ENCODE peak calls at places on chromosomes 5 and 9, in four cellular contexts. M, B, A and S are unnamed samples.

GRCh38 chr5:171961117-171961516 is 45.3 kb downstream of the FBXW11 start:
- DNase-seq in M (no peak), B (no peak), A (no peak), S (no peak)

GRCh38 chr9:109498195-109499060 is at the start of gene PTPN3:
- DNase-seq in M (no peak), B (no peak), A (peak; percentile 57), S (peak; percentile 36)

GRCh38 chr9:14315754-14316573 is 2.0 kb upstream of the NFIB start:
- DNase-seq in M (no peak), B (no peak), A (peak; percentile 74), S (no peak)

GRCh38 chr5:89595065-89595464 is 712.1 kb upstream of the MEF2C start:
- DNase-seq in M (no peak), B (no peak), A (no peak), S (no peak)

GRCh38 chr9:91845839-91846238 is 104.2 kb downstream of the ROR2 start:
- DNase-seq in M (no peak), B (no peak), A (no peak), S (no peak)

GRCh38 chr9:113160571-113160970 is 9.8 kb downstream of the SLC31A2 start:
- DNase-seq in M (no peak), B (no peak), A (no peak), S (no peak)

GRCh38 chr5:7759257-7759871 is 91.6 kb downstream of the CFAP90 start:
- DNase-seq in M (peak; percentile 31), B (no peak), A (no peak), S (no peak)

GRCh38 chr9:20563917-20564316 is 58.4 kb downstream of the MLLT3 start:
- DNase-seq in M (no peak), B (no peak), A (no peak), S (no peak)

GRCh38 chr9:96031366-96031824 is 155.9 kb downstream of the ERCC6L2 start:
- DNase-seq in M (peak; percentile 25), B (no peak), A (peak; percentile 93), S (no peak)

GRCh38 chr9:132446887-132447286 is 36.9 kb downstream of the CFAP77 start:
- DNase-seq in M (no peak), B (no peak), A (no peak), S (no peak)

GRCh38 chr9:21883642-21884041 is 81.2 kb downstream of the MTAP start:
- DNase-seq in M (no peak), B (peak; percentile 72), A (no peak), S (peak; percentile 86)

GRCh38 chr9:35067056-35067455 is 5.4 kb downstream of the VCP start:
- DNase-seq in M (no peak), B (no peak), A (no peak), S (peak; percentile 81)

GRCh38 chr9:72431036-72431435 is 66.0 kb upstream of the ZFAND5 start:
- DNase-seq in M (no peak), B (no peak), A (no peak), S (no peak)

GRCh38 chr5:15951550-15951949 is 228.0 kb downstream of the MARCHF11 start:
- DNase-seq in M (no peak), B (no peak), A (no peak), S (no peak)

GRCh38 chr5:27682600-27682999 is 644.2 kb upstream of the CDH9 start:
- DNase-seq in M (no peak), B (peak; percentile 4), A (peak; percentile 16), S (no peak)

GRCh38 chr9:96556701-96557461 is 62.8 kb downstream of the CDC14B start:
- DNase-seq in M (peak; percentile 11), B (no peak), A (peak; percentile 38), S (no peak)

GRCh38 chr5:2898661-2899060 is 147.2 kb upstream of the IRX2 start:
- DNase-seq in M (no peak), B (no peak), A (no peak), S (no peak)

GRCh38 chr9:90801507-90802289 is at the start of gene SYK:
- DNase-seq in M (no peak), B (peak; percentile 85), A (peak; percentile 83), S (peak; percentile 78)

GRCh38 chr5:12217039-12217438 is 312.8 kb upstream of the CTNND2 start:
- DNase-seq in M (no peak), B (no peak), A (no peak), S (no peak)

GRCh38 chr5:146675700-146676099 is 159.7 kb upstream of the GPR151 start:
- DNase-seq in M (no peak), B (no peak), A (no peak), S (no peak)

GRCh38 chr5:181191526-181192336 is 13.3 kb downstream of the TRIM7 start:
- DNase-seq in M (peak; percentile 97), B (peak; percentile 94), A (peak; percentile 98), S (peak; percentile 96)

GRCh38 chr5:109833946-109834345 is 144.2 kb downstream of the MAN2A1 start:
- DNase-seq in M (no peak), B (no peak), A (no peak), S (no peak)

GRCh38 chr5:82334856-82335255 is 56.7 kb upstream of the RPS23 start:
- DNase-seq in M (peak; percentile 98), B (no peak), A (no peak), S (no peak)

GRCh38 chr5:150513375-150514309 is 5.7 kb downstream of the NDST1 start:
- DNase-seq in M (no peak), B (peak; percentile 21), A (no peak), S (no peak)

GRCh38 chr5:57817001-57817453 is 334.4 kb upstream of the ACTBL2 start:
- DNase-seq in M (no peak), B (no peak), A (no peak), S (no peak)

GRCh38 chr5:179295778-179296149 is 49.5 kb downstream of the ADAMTS2 start:
- DNase-seq in M (no peak), B (no peak), A (no peak), S (no peak)

GRCh38 chr9:98031169-98031568 is 25.4 kb upstream of the NANS start:
- DNase-seq in M (no peak), B (no peak), A (no peak), S (no peak)

GRCh38 chr9:122394265-122395242 is 23.7 kb downstream of the PTGS1 start:
- DNase-seq in M (peak; percentile 96), B (no peak), A (peak; percentile 49), S (no peak)

GRCh38 chr5:9124837-9125236 is 421.0 kb downstream of the SEMA5A start:
- DNase-seq in M (no peak), B (no peak), A (no peak), S (no peak)

GRCh38 chr9:132372177-132373095 is 17.6 kb upstream of the SETX start:
- DNase-seq in M (peak; percentile 61), B (peak; percentile 35), A (peak; percentile 66), S (peak; percentile 13)

GRCh38 chr5:130035388-130035787 is 131.1 kb downstream of the CHSY3 start:
- DNase-seq in M (peak; percentile 4), B (no peak), A (no peak), S (no peak)